ENCODE peak calls at places on chromosomes 2 and 18, in four cellular contexts. B is nephron progenitor cell, G is endodermal cell, P is thoracic aorta. R is an unnamed sample.

GRCh38 chr2:144456680-144457079 is 63.2 kb downstream of the ZEB2 start:
- DNase-seq in B (no peak), G (no peak), P (peak), R (no peak)

GRCh38 chr18:36572135-36572856 is 256.5 kb downstream of the TPGS2 start:
- DNase-seq in B (peak), G (peak), P (no peak), R (no peak)

GRCh38 chr2:176118606-176119370 is 2.2 kb downstream of the HOXD10 start:
- DNase-seq in B (peak), G (peak), P (no peak), R (no peak)

GRCh38 chr2:98823196-98824166 is 92.5 kb upstream of the MGAT4A start:
- DNase-seq in B (peak), G (peak), P (no peak), R (no peak)

GRCh38 chr2:239566162-239566994 is 165.6 kb upstream of the HDAC4 start:
- DNase-seq in B (no peak), G (no peak), P (no peak), R (no peak)

GRCh38 chr2:72864500-72864899 is 22.7 kb upstream of the SPR start:
- DNase-seq in B (no peak), G (no peak), P (no peak), R (no peak)

GRCh38 chr2:109663721-109664120 is 49.6 kb downstream of the SOWAHC start:
- DNase-seq in B (no peak), G (no peak), P (peak), R (no peak)

GRCh38 chr18:10081477-10081876 is 167.7 kb downstream of the VAPA start:
- DNase-seq in B (no peak), G (no peak), P (no peak), R (no peak)

GRCh38 chr2:179917272-179917671 is 55.9 kb upstream of the ZNF385B start:
- DNase-seq in B (no peak), G (no peak), P (no peak), R (no peak)

GRCh38 chr18:45670281-45670962 is 53.6 kb upstream of the SLC14A1 start:
- DNase-seq in B (no peak), G (peak), P (no peak), R (no peak)

GRCh38 chr18:21257383-21257782 is 15.4 kb downstream of the GREB1L start:
- DNase-seq in B (no peak), G (no peak), P (no peak), R (no peak)

GRCh38 chr2:99928472-99929053 is 213.8 kb downstream of the AFF3 start:
- DNase-seq in B (no peak), G (no peak), P (no peak), R (no peak)

GRCh38 chr18:57965246-57965645 is 78.8 kb upstream of the NEDD4L start:
- DNase-seq in B (no peak), G (no peak), P (no peak), R (no peak)

GRCh38 chr2:217927601-217928323 is 75.0 kb downstream of the TNS1 start:
- DNase-seq in B (no peak), G (no peak), P (no peak), R (no peak)

GRCh38 chr18:25284861-25285574 is 66.9 kb downstream of the ZNF521 start:
- DNase-seq in B (no peak), G (peak), P (no peak), R (no peak)

GRCh38 chr2:26671691-26672090 is 20.8 kb upstream of the KCNK3 start:
- DNase-seq in B (no peak), G (peak), P (no peak), R (no peak)

GRCh38 chr2:64850641-64851040 is 138.6 kb upstream of the SLC1A4 start:
- DNase-seq in B (no peak), G (no peak), P (no peak), R (no peak)

GRCh38 chr2:179562330-179562885 is 297.8 kb upstream of the SESTD1 start:
- DNase-seq in B (no peak), G (no peak), P (no peak), R (no peak)

GRCh38 chr2:156649596-156649995 is 213.4 kb downstream of the GPD2 start:
- DNase-seq in B (no peak), G (no peak), P (no peak), R (no peak)

GRCh38 chr2:39728941-39729351 is 50.1 kb downstream of the THUMPD2 start:
- DNase-seq in B (peak), G (peak), P (no peak), R (no peak)

GRCh38 chr2:68196120-68196716 is 38.5 kb downstream of the PNO1 start:
- DNase-seq in B (peak), G (no peak), P (no peak), R (no peak)

GRCh38 chr2:235666240-235666781 is 172.5 kb downstream of the AGAP1 start:
- DNase-seq in B (peak), G (peak), P (no peak), R (no peak)

GRCh38 chr18:48161911-48162698 is 231.6 kb upstream of the SMAD2 start:
- DNase-seq in B (no peak), G (no peak), P (no peak), R (no peak)

GRCh38 chr18:37604032-37604431 is 38.4 kb upstream of the CELF4 start:
- DNase-seq in B (no peak), G (no peak), P (no peak), R (no peak)

GRCh38 chr2:33208400-33208799 is 261.6 kb downstream of the LTBP1 start:
- DNase-seq in B (no peak), G (no peak), P (no peak), R (no peak)

GRCh38 chr18:67651438-67651837 is 134.9 kb upstream of the DSEL start:
- DNase-seq in B (peak), G (no peak), P (no peak), R (no peak)

GRCh38 chr2:118769707-118770400 is 77.6 kb downstream of the EN1 start:
- DNase-seq in B (no peak), G (no peak), P (no peak), R (no peak)

GRCh38 chr2:182553483-182553882 is 126.6 kb upstream of the PDE1A start:
- DNase-seq in B (no peak), G (no peak), P (no peak), R (no peak)

DNA sequence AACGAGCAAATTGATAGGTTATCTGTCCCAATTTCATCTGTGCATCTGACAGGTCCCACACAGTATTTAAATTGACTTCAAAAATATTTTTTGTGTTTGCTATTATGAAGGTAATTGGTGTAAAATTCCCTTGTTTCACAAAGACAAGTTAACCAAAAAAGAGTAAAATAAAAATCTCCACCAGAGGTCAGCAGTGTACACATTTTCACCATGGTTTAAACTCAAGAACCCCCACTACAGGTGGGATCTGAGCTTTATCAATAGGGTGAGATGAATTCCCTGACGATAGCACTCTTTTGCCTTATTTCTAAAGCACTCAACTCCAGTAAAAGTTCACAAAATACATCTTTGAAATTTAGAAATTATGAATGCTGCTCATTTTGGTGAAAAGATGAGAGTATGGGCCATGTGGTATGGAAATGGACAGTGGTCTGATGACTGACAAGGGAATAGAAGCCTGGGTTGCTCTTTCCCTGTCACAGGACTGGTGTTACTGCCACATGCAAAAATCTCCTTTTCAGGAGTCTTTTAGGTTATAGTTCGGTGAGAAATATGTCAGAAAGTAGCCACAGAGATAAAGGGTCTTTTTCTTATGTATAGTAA is 68.0 kb downstream of the SERPINB8 start:
- DNase-seq in B (peak), G (no peak), P (no peak), R (no peak)
- TF ChIP-seq CTCF in B (peak), G (peak), P (peak), R (peak)

DNA sequence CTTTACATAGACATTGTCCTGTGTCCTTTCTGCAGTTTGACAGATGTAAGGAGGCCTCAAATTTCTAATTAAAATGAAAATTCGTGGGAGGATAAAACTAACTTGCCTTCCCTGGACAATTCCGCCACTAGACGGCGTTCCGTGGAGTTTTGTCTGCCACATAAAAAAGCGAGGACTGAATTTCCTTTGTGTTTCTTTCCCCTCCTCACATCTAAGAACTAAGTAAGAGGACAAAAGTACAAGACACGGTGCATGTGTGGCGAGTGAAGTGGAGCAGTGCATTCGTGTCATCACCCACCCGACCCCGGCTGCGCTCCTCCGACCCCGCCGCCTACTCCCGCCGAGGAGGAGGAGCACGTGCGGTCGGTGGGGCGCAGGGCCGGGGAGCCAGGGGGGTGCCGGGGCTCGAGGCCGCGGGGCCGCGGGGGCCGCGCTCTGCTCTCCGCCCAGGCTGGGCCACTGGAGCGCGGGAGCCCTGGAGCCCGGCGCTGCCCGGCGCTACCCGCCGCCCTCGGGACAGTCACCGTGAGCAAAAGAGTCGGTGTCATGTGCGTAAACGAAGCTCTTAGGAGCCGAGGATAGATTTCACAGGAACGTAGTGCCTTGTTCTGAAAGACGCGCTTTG is 10.8 kb downstream of the TBR1 start:
- DNase-seq in B (peak), G (peak), P (no peak), R (no peak)
- TF ChIP-seq CTCF in B (peak), G (peak), P (peak), R (peak)

GRCh38 chr2:227653419-227653818 is 13.2 kb upstream of the SCYGR5 start:
- DNase-seq in B (no peak), G (no peak), P (no peak), R (no peak)
- TF ChIP-seq CTCF in B (no peak), G (no peak), P (no peak), R (no peak)

DNA sequence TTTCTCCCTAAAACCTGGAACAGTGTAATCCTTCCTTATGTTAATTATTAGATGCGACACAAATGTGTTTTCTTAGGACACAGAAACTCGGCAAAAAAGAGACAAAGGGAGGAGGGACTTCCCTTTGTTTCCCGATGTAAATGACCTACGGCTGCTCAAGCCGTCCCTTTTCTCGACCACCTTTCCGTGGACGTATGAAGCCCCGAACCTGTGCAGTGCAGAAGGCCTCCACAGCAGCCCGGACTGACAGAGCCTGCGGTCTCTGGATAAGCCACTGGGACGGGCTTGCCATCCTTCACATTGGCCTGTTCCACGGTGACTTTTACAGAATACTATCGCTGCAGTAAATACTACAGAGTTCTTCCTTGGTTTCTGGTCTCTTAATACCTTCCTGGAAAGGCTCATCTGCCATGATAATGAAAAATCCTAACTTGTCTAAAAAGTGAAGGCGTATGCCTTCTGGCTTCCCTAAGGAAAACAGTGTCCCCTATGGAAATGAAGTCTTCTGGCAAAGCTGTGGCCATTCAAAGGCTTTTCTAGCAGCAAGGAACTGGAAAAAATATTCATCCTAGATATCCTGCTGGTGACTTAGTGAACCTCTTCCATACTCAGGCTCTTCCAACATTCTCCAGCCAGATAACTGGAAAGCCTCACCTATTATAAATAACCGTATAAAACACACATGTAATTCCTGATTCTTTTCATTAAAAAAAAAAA is 84.9 kb downstream of the RBMS1 start:
- DNase-seq in B (peak), G (peak), P (no peak), R (no peak)
- TF ChIP-seq CTCF in B (no peak), G (peak), P (no peak), R (no peak)

DNA sequence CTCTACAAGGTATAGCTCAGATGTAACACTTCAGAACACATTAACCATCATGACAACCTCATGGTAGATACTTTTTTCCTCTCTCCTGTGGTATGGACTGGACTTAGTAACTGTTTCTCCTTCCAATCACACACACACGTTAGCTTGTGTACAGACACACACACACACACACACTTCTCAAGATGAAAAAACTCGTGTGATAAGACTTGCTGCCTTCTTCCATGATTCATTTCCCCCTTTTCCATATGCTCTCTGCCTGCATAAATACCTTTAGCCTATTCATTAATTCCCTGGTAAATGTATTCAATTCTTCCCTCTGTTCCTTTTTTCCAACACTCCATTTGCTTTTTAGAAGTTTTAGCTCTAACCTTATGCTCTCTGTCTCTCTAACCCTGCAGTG is 118.9 kb upstream of the TANK start:
- DNase-seq in B (no peak), G (no peak), P (no peak), R (no peak)
- TF ChIP-seq CTCF in B (no peak), G (no peak), P (no peak), R (no peak)

DNA sequence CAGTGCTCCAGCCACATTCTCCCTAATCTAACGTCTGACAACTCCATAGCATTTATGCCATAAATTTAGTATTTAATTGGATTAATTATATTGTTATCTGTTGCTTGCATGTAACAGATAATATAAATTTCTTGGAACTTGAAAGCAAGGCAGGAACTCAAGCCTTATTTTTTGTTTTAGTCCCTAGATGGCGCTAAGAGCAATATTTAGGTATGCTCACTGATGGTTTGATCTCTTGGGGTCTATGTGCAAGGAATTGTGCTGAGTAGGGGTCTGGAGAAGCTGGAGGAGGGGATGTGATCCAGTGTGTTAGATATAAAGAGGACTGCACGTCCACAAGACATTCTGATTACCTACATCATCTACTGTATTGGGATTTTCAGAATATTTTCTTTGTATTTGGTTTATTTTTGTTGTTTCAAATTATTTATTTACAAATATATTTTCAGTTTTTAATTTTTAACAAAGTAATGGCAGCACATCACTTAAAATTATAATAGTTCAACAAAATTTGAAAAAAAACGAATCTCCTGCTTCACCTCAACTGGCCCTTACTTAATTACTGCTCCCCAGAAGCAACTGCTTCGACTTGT is 32.8 kb downstream of the KATNAL2 start:
- DNase-seq in B (no peak), G (no peak), P (no peak), R (no peak)
- TF ChIP-seq CTCF in B (peak), G (peak), P (no peak), R (peak)

GRCh38 chr2:31693882-31694281 is 113.1 kb upstream of the SRD5A2 start:
- DNase-seq in B (no peak), G (no peak), P (no peak), R (no peak)

GRCh38 chr2:31696068-31696467 is 115.3 kb upstream of the SRD5A2 start:
- DNase-seq in B (no peak), G (no peak), P (no peak), R (no peak)

DNA sequence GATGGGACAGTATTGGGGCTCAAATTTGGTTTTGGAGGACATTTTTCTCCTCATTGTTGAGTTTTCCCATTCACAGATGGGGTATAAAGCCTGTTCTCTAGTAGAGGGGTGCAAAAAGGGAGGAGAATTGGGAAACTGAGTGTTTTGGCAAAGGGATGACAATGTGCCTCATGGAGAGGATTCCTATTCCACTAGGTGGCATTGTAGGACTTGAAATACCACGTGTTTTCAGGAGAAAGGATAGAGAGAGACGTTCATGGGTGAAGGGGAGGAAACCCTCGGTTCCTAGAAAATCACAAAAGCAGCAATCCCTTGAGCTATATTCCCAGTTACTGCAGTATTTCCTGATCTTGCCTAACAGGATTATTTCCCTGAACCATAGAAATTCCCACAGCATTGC is 113.7 kb upstream of the SRD5A2 start:
- DNase-seq in B (no peak), G (no peak), P (no peak), R (no peak)
- TF ChIP-seq CTCF in B (no peak), G (peak), P (no peak), R (no peak)

DNA sequence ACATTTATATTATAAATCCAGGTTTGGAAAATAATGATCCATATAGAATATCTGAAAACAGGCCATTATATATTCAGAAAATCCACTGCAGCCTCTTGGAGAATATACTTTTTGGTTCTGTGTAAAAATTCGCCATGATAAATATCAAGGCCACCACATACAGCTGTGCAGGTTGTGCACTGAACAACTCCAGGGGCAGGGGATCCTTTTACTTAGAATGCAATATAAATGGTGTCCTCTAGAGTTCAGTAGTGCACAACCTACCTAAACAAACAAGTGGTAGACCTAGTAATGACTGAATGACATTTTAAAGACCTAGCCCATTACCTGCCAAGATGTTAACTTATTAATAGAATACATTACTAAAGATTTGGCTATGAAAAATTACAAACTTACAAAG is 22.4 kb downstream of the MOGAT1 start:
- DNase-seq in B (no peak), G (no peak), P (no peak), R (no peak)
- TF ChIP-seq CTCF in B (no peak), G (peak), P (no peak), R (peak)

GRCh38 chr2:238104521-238105311 is 4.6 kb downstream of the ESPNL start:
- DNase-seq in B (no peak), G (peak), P (no peak), R (peak)
- TF ChIP-seq CTCF in B (no peak), G (no peak), P (no peak), R (no peak)

GRCh38 chr2:75226617-75227016 is 27.3 kb upstream of the TACR1 start:
- DNase-seq in B (no peak), G (no peak), P (no peak), R (no peak)
- TF ChIP-seq CTCF in B (no peak), G (no peak), P (no peak), R (no peak)

R was measured in osteocyte.